ENCODE peak calls at places on chromosomes 1 and 21, in eight cellular contexts. W, D, S, B, V, Y, U and K are unnamed samples.

GRCh38 chr1:25338188-25338981 is at the start of gene TMEM50A:
- DNase-seq in W (peak), D (peak), S (peak), B (peak), V (peak), Y (peak), U (peak), K (peak)

GRCh38 chr1:53468374-53468773 is 9.2 kb downstream of the DMRTB1 start:
- DNase-seq in W (no peak), D (no peak), S (no peak), B (no peak), V (no peak), Y (no peak), U (no peak), K (no peak)

GRCh38 chr1:182598296-182598695 is 5.9 kb downstream of the RGS16 start:
- DNase-seq in W (no peak), D (no peak), S (no peak), B (no peak), V (no peak), Y (no peak), U (no peak), K (no peak)

GRCh38 chr1:183778568-183779433 is 26.1 kb upstream of the RGL1 start:
- DNase-seq in W (no peak), D (peak), S (no peak), B (no peak), V (no peak), Y (peak), U (no peak), K (no peak)

GRCh38 chr1:9207086-9207485 is 27.5 kb upstream of the H6PD start:
- DNase-seq in W (no peak), D (no peak), S (no peak), B (no peak), V (no peak), Y (no peak), U (no peak), K (no peak)

GRCh38 chr1:153774780-153775431 is at the start of gene SLC27A3:
- DNase-seq in W (no peak), D (peak), S (peak), B (no peak), V (peak), Y (peak), U (peak), K (no peak)

GRCh38 chr1:243234978-243235657 is 20.0 kb downstream of the CEP170 start:
- DNase-seq in W (no peak), D (no peak), S (no peak), B (no peak), V (no peak), Y (no peak), U (no peak), K (no peak)

GRCh38 chr1:62294211-62294610 is 25.0 kb downstream of the KANK4 start:
- DNase-seq in W (no peak), D (no peak), S (peak), B (no peak), V (no peak), Y (no peak), U (no peak), K (no peak)

GRCh38 chr1:43034778-43035177 is 76.1 kb upstream of the SLC2A1 start:
- DNase-seq in W (no peak), D (no peak), S (no peak), B (no peak), V (no peak), Y (no peak), U (no peak), K (no peak)

GRCh38 chr21:32941263-32941662 is 84.5 kb upstream of the OLIG2 start:
- DNase-seq in W (no peak), D (no peak), S (no peak), B (no peak), V (no peak), Y (no peak), U (no peak), K (no peak)

GRCh38 chr1:40383488-40384412 is 10.2 kb downstream of the SMAP2 start:
- DNase-seq in W (no peak), D (no peak), S (no peak), B (no peak), V (no peak), Y (no peak), U (no peak), K (no peak)

GRCh38 chr1:222894331-222894730 is 79.5 kb downstream of the DISP1 start:
- DNase-seq in W (no peak), D (no peak), S (no peak), B (no peak), V (no peak), Y (no peak), U (no peak), K (no peak)

GRCh38 chr1:13965770-13966398 is 265.9 kb downstream of the PRDM2 start:
- DNase-seq in W (peak), D (peak), S (peak), B (no peak), V (peak), Y (peak), U (peak), K (no peak)

GRCh38 chr1:203537806-203538464 is 44.0 kb downstream of the OPTC start:
- DNase-seq in W (peak), D (no peak), S (no peak), B (no peak), V (no peak), Y (no peak), U (no peak), K (no peak)

DNA sequence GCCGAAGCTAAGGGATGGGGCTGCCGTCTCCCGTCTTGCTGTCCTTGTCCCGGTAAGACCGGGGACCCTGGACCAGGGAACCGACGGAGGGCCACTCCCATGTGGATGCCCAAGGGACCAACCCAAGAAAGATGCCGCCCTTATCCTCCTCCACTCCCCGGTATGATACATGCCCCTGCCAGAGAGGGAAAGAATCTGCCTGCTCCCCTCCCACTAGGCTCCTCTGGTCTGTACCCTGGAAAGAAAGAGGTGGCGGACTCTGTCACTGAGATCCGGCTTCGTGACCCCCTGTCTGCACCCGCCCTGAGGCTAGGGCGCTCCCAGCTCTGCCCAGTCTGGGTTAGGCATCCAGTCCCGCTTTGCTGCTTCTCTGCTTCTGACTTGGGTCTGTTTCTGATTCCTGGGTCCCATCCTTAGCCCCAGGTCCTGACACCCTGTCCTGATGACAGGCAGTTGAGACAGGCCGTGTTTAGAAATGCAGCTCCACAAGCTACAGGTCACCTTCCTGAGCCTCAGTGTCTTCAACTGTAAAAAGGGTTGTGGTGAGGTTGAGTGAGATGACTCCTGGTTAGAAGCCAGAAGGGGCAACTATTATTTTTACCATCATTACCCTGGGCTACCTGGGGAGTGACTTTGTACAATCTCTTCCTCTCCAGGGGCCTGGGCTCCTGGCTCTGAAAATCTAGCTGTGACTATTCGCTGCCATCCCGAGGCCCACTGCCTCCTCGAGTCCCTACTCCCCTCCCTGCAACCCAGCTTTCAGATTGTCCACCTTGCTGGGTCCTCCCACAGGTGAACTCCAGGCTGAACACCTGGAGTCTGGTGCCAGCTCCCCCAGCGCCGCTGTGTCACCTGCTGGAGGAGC is 3.7 kb downstream of the MATN1 start:
- DNase-seq in W (no peak), D (no peak), S (no peak), B (no peak), V (no peak), Y (no peak), U (no peak), K (no peak)
- TF ChIP-seq CTCF in W (no peak), D (no peak), S (peak), B (peak), V (no peak), Y (no peak), U (no peak), K (peak)

DNA sequence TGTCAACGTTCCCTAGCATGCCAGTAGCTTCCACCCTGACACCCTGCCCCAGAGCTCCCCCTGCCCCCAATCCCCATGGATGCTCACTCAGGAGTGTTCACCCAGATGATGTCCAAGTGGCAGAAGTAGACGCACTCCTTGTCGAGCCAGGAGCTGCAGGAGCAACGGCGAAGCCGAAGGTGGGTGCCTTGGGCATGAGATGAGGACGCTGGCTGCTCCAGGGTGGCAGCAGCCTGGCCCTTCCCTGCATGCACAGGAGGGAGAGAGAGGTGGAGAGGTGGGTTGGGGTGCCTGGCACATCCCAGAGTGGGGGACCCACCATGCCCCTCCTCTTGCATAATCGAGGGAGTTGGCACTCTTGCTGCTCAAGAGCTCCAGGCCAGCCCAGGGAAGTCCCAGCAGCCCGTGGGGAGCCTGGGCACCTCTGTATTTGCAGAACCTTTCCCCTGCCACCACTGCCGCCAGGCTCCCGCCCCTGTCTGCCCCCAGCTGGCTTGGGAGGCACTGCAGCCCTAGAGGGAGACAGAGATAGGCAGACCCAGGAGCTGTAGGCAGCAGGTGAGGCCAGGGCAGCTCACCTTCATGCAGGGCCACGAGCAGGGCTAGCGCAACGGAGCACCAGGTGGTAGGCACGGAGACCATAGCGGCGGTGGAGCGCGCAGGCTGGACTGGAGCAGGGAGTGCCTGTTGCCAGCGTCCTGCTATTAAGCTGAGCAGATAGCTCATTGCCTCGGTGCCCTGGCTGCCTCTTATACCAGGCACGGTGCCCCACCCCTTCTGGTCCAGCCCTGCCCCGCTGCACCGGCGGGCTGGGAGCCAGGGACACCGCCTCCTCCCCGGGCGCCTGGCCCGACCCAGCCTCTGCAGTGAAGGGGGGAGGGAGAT is at the start of gene EDN2:
- DNase-seq in W (no peak), D (peak), S (peak), B (no peak), V (peak), Y (peak), U (peak), K (no peak)
- TF ChIP-seq CTCF in W (peak), D (peak), S (no peak), B (no peak), V (no peak), Y (peak), U (peak), K (no peak)

GRCh38 chr1:63557365-63557987 is 34.2 kb downstream of the EFCAB7 start:
- DNase-seq in W (no peak), D (no peak), S (no peak), B (no peak), V (no peak), Y (no peak), U (no peak), K (no peak)
- TF ChIP-seq CTCF in W (peak), D (peak), S (peak), B (no peak), V (no peak), Y (peak), U (peak), K (peak)

GRCh38 chr1:32900956-32901822 is at the start of gene TMEM54:
- DNase-seq in W (peak), D (peak), S (peak), B (no peak), V (peak), Y (peak), U (peak), K (no peak)
- TF ChIP-seq CTCF in W (no peak), D (no peak), S (no peak), B (no peak), V (no peak), Y (no peak), U (peak), K (no peak)

GRCh38 chr1:156025873-156026272 is 5.1 kb upstream of the SSR2 start:
- DNase-seq in W (peak), D (no peak), S (no peak), B (peak), V (no peak), Y (no peak), U (peak), K (no peak)

GRCh38 chr1:156021087-156021416 is 301 bp upstream of the SSR2 start:
- DNase-seq in W (no peak), D (no peak), S (no peak), B (no peak), V (no peak), Y (no peak), U (no peak), K (no peak)

GRCh38 chr1:156021954-156022353 is 1.2 kb upstream of the SSR2 start:
- DNase-seq in W (no peak), D (no peak), S (no peak), B (no peak), V (no peak), Y (no peak), U (no peak), K (no peak)

GRCh38 chr1:156019946-156020292 is 832 bp downstream of the SSR2 start:
- DNase-seq in W (no peak), D (no peak), S (no peak), B (no peak), V (no peak), Y (no peak), U (no peak), K (no peak)

DNA sequence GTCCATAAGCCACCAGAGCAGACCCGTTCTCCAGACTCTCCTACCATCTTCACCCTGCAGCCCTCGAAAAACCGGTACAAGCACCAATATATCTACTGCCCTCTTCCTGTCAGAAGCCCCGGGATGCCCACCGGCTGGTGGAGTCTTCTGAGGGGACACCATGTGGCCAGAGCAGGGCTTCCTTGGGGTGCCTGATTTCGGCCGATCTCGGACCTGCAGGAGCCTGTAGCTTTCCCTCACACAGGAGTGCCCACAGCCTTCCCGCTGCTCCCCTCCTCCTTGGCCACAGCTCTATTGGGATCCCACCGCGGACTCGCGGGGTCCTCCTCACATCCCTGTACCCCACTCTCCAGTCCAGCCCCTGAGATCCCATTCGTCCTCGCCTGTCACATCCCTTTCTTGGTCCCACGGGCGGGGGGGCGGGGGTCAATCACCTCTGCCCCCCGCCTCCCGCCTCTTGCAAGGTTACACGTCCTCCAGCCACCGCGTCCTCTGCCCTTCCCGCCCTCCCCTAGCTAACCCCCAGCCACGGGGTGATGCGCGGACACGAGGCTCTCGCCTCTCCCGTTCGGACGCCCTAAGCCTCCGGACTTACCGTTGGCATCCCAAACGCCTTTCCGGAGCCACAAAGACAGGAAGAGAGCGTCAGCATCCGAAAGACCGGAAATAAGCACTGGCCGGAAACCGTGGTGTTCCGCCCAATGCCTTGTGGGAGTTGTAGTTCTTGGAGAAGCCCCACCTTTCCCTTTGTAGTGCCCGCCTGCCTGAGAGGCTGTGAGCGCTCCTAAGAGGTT is at the start of gene SSR2:
- DNase-seq in W (peak), D (peak), S (peak), B (peak), V (peak), Y (peak), U (peak), K (peak)
- TF ChIP-seq CTCF in W (no peak), D (no peak), S (no peak), B (no peak), V (no peak), Y (no peak), U (no peak), K (no peak)

GRCh38 chr1:152654110-152654509 is 9.1 kb upstream of the LCE2D start:
- DNase-seq in W (no peak), D (no peak), S (peak), B (peak), V (no peak), Y (no peak), U (no peak), K (no peak)
- TF ChIP-seq CTCF in W (no peak), D (peak), S (peak), B (peak), V (peak), Y (peak), U (peak), K (peak)

DNA sequence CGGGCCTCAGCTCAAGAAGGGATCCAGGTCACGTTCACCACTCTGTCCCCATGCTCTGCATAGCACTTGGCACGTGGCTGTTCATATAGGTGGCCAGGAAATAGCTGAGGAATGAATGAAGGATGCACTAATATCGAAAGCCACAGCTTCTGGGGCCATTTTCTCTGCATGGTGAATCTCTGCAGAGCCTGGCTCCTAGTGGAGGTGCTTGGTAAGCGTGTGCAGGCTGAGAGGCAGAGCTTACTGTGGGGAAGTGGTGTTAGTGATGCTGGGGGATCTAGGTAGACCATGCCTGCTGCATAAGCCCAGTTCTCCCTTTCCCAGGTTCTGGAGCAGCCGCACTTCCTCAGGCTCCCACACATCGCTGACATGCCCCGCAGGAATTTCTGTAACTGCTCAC is 8.3 kb downstream of the CSRP1 start:
- DNase-seq in W (no peak), D (no peak), S (no peak), B (no peak), V (no peak), Y (no peak), U (no peak), K (no peak)
- TF ChIP-seq CTCF in W (no peak), D (no peak), S (no peak), B (no peak), V (no peak), Y (no peak), U (no peak), K (no peak)

DNA sequence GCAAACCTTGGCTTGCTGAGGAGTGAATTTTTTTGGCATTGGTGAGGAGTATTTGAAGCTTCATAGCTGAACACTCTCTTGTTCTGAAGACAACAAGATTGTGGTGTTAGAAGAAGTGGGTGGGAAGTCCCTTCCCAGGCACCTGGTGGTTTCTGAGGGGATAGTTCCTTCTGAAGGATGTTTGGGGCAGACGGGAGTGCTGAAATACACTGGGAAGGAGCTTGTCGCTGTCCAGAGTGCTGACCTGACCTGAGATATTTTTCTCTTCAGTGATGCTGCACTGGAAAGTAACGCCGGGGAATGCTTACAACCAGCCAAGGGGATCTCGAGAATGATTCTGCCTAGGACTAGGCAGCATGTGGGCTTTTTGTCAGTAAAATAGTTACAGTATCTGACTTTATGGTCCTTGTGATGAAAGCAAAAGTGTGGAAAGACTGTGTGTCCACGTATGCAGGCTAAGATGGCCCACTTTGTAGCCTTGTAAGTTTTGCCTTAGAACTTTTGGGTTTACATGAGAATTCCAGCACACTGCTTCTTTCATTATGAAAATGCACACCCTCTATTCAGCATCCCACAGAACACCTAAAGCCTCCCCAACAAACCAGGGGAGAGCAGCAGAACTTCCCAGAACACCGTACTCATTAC is 33.1 kb upstream of the NFASC start:
- DNase-seq in W (peak), D (peak), S (peak), B (no peak), V (no peak), Y (peak), U (no peak), K (no peak)
- TF ChIP-seq CTCF in W (peak), D (no peak), S (no peak), B (no peak), V (no peak), Y (no peak), U (no peak), K (no peak)